ENCODE peak calls at places on chromosomes 16 and 17, in five cellular contexts. E is astrocyte, Z is breast epithelium, A is Caco-2, K is left ventricle myocardium inferior. D is an unnamed sample.

GRCh38 chr17:49076575-49077384 is 55.8 kb upstream of the B4GALNT2 start:
- DNase-seq in E (peak; percentile 89), Z (no peak), A (no peak), K (no peak), D (no peak)

GRCh38 chr17:53765609-53766008 is 57.1 kb upstream of the KIF2B start:
- DNase-seq in E (no peak), Z (no peak), A (no peak), K (no peak), D (no peak)

GRCh38 chr16:69520800-69521602 is 44.8 kb upstream of the NFAT5 start:
- DNase-seq in E (no peak), Z (no peak), A (no peak), K (no peak), D (no peak)

GRCh38 chr16:85829751-85830445 is 30.4 kb downstream of the COX4I1 start:
- DNase-seq in E (no peak), Z (no peak), A (no peak), K (peak; percentile 46), D (peak; percentile 85)

GRCh38 chr17:70365098-70365583 is 195.8 kb downstream of the KCNJ2 start:
- DNase-seq in E (peak; percentile 95), Z (no peak), A (no peak), K (no peak), D (no peak)

GRCh38 chr16:49757744-49758069 is 98.2 kb downstream of the ZNF423 start:
- DNase-seq in E (no peak), Z (no peak), A (no peak), K (no peak), D (no peak)

GRCh38 chr17:17781591-17782424 is 55.0 kb downstream of the SREBF1 start:
- DNase-seq in E (peak; percentile 50), Z (peak; percentile 50), A (peak; percentile 57), K (peak; percentile 85), D (no peak)

GRCh38 chr17:19000531-19001011 is 4.0 kb downstream of the FAM83G start:
- DNase-seq in E (peak; percentile 65), Z (no peak), A (no peak), K (no peak), D (no peak)

GRCh38 chr16:79628501-79628975 is 28.0 kb upstream of the MAF start:
- DNase-seq in E (peak; percentile 95), Z (no peak), A (no peak), K (no peak), D (no peak)

GRCh38 chr17:43398724-43399595 is at the start of gene ARL4D:
- DNase-seq in E (peak; percentile 54), Z (peak; percentile 79), A (peak; percentile 82), K (peak; percentile 93), D (peak; percentile 97)

GRCh38 chr17:71402661-71403141 is 718.1 kb upstream of the SOX9 start:
- DNase-seq in E (no peak), Z (no peak), A (no peak), K (no peak), D (no peak)

GRCh38 chr17:44546711-44547606 is 10.3 kb upstream of the FZD2 start:
- DNase-seq in E (peak; percentile 50), Z (no peak), A (no peak), K (no peak), D (no peak)

GRCh38 chr17:50922107-50922506 is 56.0 kb upstream of the TOB1 start:
- DNase-seq in E (no peak), Z (peak; percentile 55), A (no peak), K (no peak), D (no peak)

GRCh38 chr16:9311303-9311954 is 220.0 kb downstream of the HAPSTR1 start:
- DNase-seq in E (no peak), Z (no peak), A (no peak), K (no peak), D (no peak)

GRCh38 chr17:28547623-28548416 is 4.6 kb downstream of the UNC119 start:
- DNase-seq in E (peak; percentile 16), Z (peak; percentile 60), A (peak; percentile 73), K (peak; percentile 69), D (peak; percentile 91)

DNA sequence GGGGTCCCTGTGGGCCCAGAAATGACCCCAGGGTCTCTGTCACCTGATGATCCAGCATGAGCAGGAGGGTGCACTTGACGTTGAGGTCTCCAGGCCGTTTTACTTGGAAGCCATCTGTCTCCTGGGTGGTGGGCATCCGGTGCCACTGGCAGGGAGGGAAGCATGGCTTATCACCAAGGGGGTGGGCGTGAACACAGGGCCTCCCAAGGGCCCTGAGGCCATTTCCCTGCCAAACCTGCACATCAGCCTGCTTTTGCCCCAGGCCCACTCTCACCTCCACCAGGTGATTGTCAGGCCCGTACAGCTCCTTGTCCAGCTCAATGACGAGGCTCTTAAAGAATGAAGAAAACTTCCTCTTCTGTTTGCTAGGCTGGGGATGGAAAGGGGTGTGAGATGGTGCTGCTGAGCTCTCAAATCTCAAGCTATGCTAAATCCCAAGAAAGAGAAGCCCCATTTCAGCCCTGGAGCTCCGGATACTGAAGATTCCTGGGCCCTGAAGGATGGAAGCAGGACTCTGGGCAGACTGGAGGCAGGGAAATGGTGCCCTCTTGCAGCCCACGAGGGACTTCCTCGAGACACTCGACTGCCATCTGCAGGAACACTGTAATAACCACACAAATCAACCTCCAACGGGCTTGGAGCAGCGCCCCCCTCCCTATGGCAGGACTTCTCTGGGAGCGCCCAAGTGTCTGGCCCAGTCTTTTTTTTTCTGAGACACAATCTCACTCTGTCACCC is 7.1 kb upstream of the FTSJ3 start:
- DNase-seq in E (peak; percentile 62), Z (no peak), A (peak; percentile 76), K (no peak), D (peak; percentile 48)
- TF ChIP-seq CTCF in E (peak; percentile 66), Z (no peak), A (peak; percentile 66), K (peak; percentile 51), D (peak; percentile 45)

GRCh38 chr16:52296070-52296469 is 250.9 kb downstream of the TOX3 start:
- DNase-seq in E (no peak), Z (no peak), A (no peak), K (no peak), D (no peak)
- H3K4me1 ChIP-seq in E (no peaks in the 10 kb centered on the region), Z (no peaks in the 10 kb centered on the region), A (peaks cover 41% of the 10 kb centered on the region), K (peaks cover 3% of the 10 kb centered on the region), D (no peaks in the 10 kb centered on the region)

DNA sequence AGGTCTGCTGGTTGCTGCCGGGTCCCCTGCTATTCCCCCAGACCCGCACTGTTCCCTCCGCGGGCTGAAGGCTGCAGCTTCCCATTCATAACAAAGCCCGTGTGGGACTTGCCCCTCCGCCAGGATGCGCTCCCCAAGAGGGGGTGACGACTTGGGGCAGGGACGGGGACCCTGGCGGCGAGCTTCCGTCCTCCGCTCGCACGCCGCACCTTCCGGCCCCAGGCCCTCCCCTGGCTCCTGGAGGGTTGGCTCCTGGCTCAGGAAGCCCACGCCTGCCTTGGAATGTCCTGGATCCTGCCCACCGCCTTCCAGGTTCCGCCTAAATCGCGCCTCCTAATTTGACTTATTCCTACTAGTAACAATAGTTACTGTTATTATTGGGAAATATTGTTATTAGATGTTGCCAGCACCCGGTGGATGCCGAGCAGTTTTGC is 1.1 kb upstream of the TFAP4 start:
- DNase-seq in E (no peak), Z (peak; percentile 47), A (peak; percentile 68), K (peak; percentile 60), D (peak; percentile 65)
- TF ChIP-seq CTCF in E (no peak), Z (peak; percentile 11), A (peak; percentile 64), K (peak; percentile 56), D (no peak)

DNA sequence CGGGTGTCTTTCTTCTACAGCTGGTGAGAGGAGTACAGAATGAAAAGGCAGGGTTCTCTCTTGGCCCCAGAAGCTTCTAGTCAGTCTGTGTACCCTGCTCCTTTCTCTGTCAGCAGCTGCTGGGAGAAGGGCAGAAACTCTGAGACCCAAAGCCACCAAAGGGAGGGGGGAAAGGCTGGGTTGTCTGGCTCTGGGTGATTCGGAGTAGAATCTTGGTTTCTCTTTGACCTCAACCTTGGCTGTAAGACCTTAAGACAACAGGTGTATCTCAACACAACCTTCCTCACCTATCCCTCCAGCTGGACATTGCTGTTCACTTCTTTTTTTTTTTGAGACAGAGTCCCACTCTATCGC is 3.3 kb upstream of the NR1D1 start:
- DNase-seq in E (no peak), Z (no peak), A (no peak), K (no peak), D (no peak)
- H3K4me1 ChIP-seq in E (peaks cover 46% of the 10 kb centered on the region), Z (peaks cover 20% of the 10 kb centered on the region), A (peaks cover 46% of the 10 kb centered on the region), K (peaks cover 90% of the 10 kb centered on the region), D (peaks cover 97% of the 10 kb centered on the region)

GRCh38 chr17:65918921-65919546 is 272.9 kb downstream of the CEP112 start:
- DNase-seq in E (no peak), Z (no peak), A (no peak), K (no peak), D (no peak)
- TF ChIP-seq CTCF in E (no peak), Z (no peak), A (peak; percentile 32), K (peak; percentile 29), D (no peak)

GRCh38 chr16:4687416-4687815 is 5.9 kb upstream of the NUDT16L1 start:
- DNase-seq in E (no peak), Z (no peak), A (no peak), K (no peak), D (no peak)
- H3K4me1 ChIP-seq in E (no peaks in the 10 kb centered on the region), Z (no peaks in the 10 kb centered on the region), A (peaks cover 1% of the 10 kb centered on the region), K (peaks cover 22% of the 10 kb centered on the region), D (peaks cover under 1% of the 10 kb centered on the region)

GRCh38 chr16:64459402-64459801 is 662.5 kb downstream of the CDH11 start:
- DNase-seq in E (peak; percentile 52), Z (no peak), A (no peak), K (no peak), D (no peak)

GRCh38 chr16:64452446-64452845 is 669.4 kb downstream of the CDH11 start:
- DNase-seq in E (no peak), Z (no peak), A (no peak), K (no peak), D (no peak)

GRCh38 chr16:64453643-64454042 is 668.2 kb downstream of the CDH11 start:
- DNase-seq in E (peak; percentile 24), Z (no peak), A (no peak), K (no peak), D (no peak)

GRCh38 chr16:64459821-64460220 is 662.0 kb downstream of the CDH11 start:
- DNase-seq in E (peak; percentile 73), Z (no peak), A (no peak), K (no peak), D (no peak)

GRCh38 chr16:64455275-64455674 is 666.6 kb downstream of the CDH11 start:
- DNase-seq in E (peak; percentile 29), Z (no peak), A (no peak), K (no peak), D (no peak)
- TF ChIP-seq CTCF in E (peak; percentile 11), Z (no peak), A (no peak), K (peak; percentile 46), D (no peak)